ENCODE peak calls at places on chromosome X, in nine cellular contexts. U, M, N, D, J, L, R, V and W are unnamed samples.

GRCh38 chrX:85503258-85504158 is 124.0 kb upstream of the POF1B start:
- DNase-seq in U (no peak), M (no peak), N (peak), D (no peak), J (no peak), L (no peak), R (no peak), V (no peak), W (peak)

GRCh38 chrX:149825424-149825823 is 43.7 kb downstream of the MAGEA9 start:
- DNase-seq in U (no peak), M (peak), N (no peak), D (peak), J (peak), L (no peak), R (no peak), V (no peak), W (peak)

GRCh38 chrX:8971116-8971515 is 62.8 kb downstream of the FAM9B start:
- DNase-seq in U (no peak), M (no peak), N (no peak), D (peak), J (peak), L (no peak), R (peak), V (no peak), W (peak)

GRCh38 chrX:13287816-13288215 is 32.0 kb downstream of the ATXN3L start:
- DNase-seq in U (no peak), M (no peak), N (no peak), D (no peak), J (peak), L (no peak), R (no peak), V (no peak), W (peak)

GRCh38 chrX:119186763-119187162 is 49.3 kb upstream of the PGRMC1 start:
- DNase-seq in U (no peak), M (no peak), N (no peak), D (no peak), J (no peak), L (peak), R (no peak), V (no peak), W (no peak)

GRCh38 chrX:113726466-113726865 is 857.4 kb upstream of the HTR2C start:
- DNase-seq in U (no peak), M (no peak), N (no peak), D (no peak), J (no peak), L (no peak), R (no peak), V (no peak), W (no peak)

GRCh38 chrX:24117288-24117687 is 32.2 kb upstream of the ZFX start:
- DNase-seq in U (no peak), M (no peak), N (no peak), D (no peak), J (peak), L (no peak), R (no peak), V (no peak), W (peak)

GRCh38 chrX:9465380-9466114 is 689 bp downstream of the TBL1X start:
- DNase-seq in U (peak), M (peak), N (no peak), D (no peak), J (no peak), L (no peak), R (no peak), V (no peak), W (no peak)

GRCh38 chrX:8036914-8037313 is 109.7 kb upstream of the PNPLA4 start:
- DNase-seq in U (no peak), M (no peak), N (no peak), D (peak), J (no peak), L (no peak), R (no peak), V (no peak), W (no peak)

GRCh38 chrX:8849945-8850344 is 48.8 kb upstream of the FAM9A start:
- DNase-seq in U (no peak), M (no peak), N (no peak), D (no peak), J (no peak), L (no peak), R (no peak), V (no peak), W (no peak)

GRCh38 chrX:37678574-37678973 is 7.0 kb upstream of the XK start:
- DNase-seq in U (no peak), M (no peak), N (no peak), D (no peak), J (no peak), L (no peak), R (no peak), V (no peak), W (no peak)

GRCh38 chrX:43682726-43683125 is 26.6 kb downstream of the MAOA start:
- DNase-seq in U (no peak), M (no peak), N (no peak), D (no peak), J (no peak), L (no peak), R (no peak), V (no peak), W (no peak)

GRCh38 chrX:65866146-65866545 is 173.7 kb downstream of the VSIG4 start:
- DNase-seq in U (peak), M (no peak), N (no peak), D (no peak), J (no peak), L (no peak), R (no peak), V (no peak), W (no peak)

GRCh38 chrX:109049416-109049815 is 313.1 kb upstream of the IRS4 start:
- DNase-seq in U (no peak), M (no peak), N (no peak), D (no peak), J (no peak), L (no peak), R (no peak), V (no peak), W (no peak)

GRCh38 chrX:40174594-40175415 is 77.0 kb upstream of the BCOR start:
- DNase-seq in U (peak), M (peak), N (no peak), D (peak), J (peak), L (no peak), R (no peak), V (no peak), W (no peak)

GRCh38 chrX:80648023-80648422 is 161.7 kb downstream of the BRWD3 start:
- DNase-seq in U (no peak), M (no peak), N (no peak), D (peak), J (peak), L (no peak), R (no peak), V (no peak), W (peak)

GRCh38 chrX:68254738-68255645 is 178.3 kb downstream of the OPHN1 start:
- DNase-seq in U (no peak), M (no peak), N (no peak), D (no peak), J (peak), L (no peak), R (peak), V (no peak), W (no peak)

GRCh38 chrX:70466968-70467367 is 22.3 kb downstream of the DLG3 start:
- DNase-seq in U (no peak), M (no peak), N (no peak), D (no peak), J (no peak), L (no peak), R (no peak), V (no peak), W (no peak)

GRCh38 chrX:48617542-48618340 is 20.4 kb downstream of the WDR13 start:
- DNase-seq in U (no peak), M (no peak), N (no peak), D (no peak), J (no peak), L (no peak), R (no peak), V (no peak), W (peak)

GRCh38 chrX:106286053-106286650 is 118.0 kb downstream of the PWWP3B start:
- DNase-seq in U (no peak), M (no peak), N (no peak), D (no peak), J (peak), L (no peak), R (peak), V (no peak), W (peak)

GRCh38 chrX:140913802-140914501 is 88.4 kb upstream of the SPANXB1 start:
- DNase-seq in U (no peak), M (no peak), N (no peak), D (no peak), J (no peak), L (no peak), R (no peak), V (no peak), W (no peak)

GRCh38 chrX:85115252-85115651 is 111.6 kb downstream of the APOOL start:
- DNase-seq in U (no peak), M (no peak), N (no peak), D (no peak), J (no peak), L (no peak), R (no peak), V (no peak), W (no peak)

GRCh38 chrX:12469296-12469695 is 321.9 kb upstream of the PRPS2 start:
- DNase-seq in U (no peak), M (no peak), N (no peak), D (no peak), J (peak), L (no peak), R (no peak), V (peak), W (peak)

GRCh38 chrX:65994519-65995501 is 45.1 kb downstream of the VSIG4 start:
- DNase-seq in U (no peak), M (no peak), N (no peak), D (no peak), J (no peak), L (no peak), R (no peak), V (no peak), W (no peak)

GRCh38 chrX:55161581-55161980 is 58.6 kb upstream of the PAGE5 start:
- DNase-seq in U (no peak), M (no peak), N (no peak), D (no peak), J (no peak), L (no peak), R (no peak), V (no peak), W (peak)

DNA sequence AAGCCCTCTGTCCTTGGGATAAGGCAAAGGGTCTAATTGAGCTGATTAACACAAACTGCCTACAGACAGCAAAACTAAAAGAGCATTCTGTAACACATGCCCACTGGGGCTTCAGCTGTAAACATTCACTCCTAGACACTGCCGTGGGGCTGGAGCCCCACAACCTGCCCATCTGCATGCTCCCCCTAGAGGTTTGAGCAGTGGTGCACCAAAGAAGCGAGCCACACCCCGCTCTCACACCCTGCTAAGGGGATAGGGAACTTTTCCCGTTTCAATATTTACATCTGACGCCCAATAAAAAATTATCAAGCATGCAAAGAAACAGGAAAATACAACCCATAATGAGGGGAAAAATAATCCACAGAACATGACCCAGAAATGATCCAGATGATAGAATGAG is 46.9 kb upstream of the HSD17B10 start:
- DNase-seq in U (no peak), M (peak), N (no peak), D (no peak), J (peak), L (no peak), R (no peak), V (no peak), W (peak)
- TF ChIP-seq CTCF in U (no peak), M (peak), N (no peak), D (peak), J (peak), L (peak), R (peak), V (no peak), W (peak)

DNA sequence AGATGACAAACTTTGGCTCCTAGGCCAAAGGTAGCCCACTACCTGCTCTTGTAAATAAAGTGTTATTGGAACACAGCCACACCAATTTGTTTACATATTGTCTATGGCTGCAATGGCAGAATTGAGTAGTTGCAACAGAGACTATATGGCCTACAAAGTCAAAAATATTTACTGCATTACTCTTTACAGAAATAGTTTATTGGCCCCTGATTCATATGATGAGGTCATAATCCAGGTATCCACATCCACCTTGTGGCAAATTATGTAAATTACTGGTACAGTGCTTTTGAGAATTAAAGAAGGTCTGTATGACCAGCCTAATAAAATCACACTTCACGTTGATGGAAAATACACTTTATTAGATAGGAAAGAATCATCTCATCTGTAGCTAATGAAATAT is 337.0 kb upstream of the DDX53 start:
- DNase-seq in U (no peak), M (no peak), N (no peak), D (no peak), J (peak), L (no peak), R (no peak), V (no peak), W (peak)
- TF ChIP-seq CTCF in U (no peak), M (no peak), N (no peak), D (no peak), J (peak), L (no peak), R (no peak), V (peak), W (no peak)

GRCh38 chrX:30572678-30573077 is 4.9 kb downstream of the TASL start:
- DNase-seq in U (no peak), M (no peak), N (no peak), D (no peak), J (no peak), L (no peak), R (no peak), V (no peak), W (no peak)

GRCh38 chrX:30573125-30573524 is 4.4 kb downstream of the TASL start:
- DNase-seq in U (no peak), M (no peak), N (no peak), D (no peak), J (no peak), L (no peak), R (no peak), V (no peak), W (no peak)

GRCh38 chrX:30572004-30572403 is 5.6 kb downstream of the TASL start:
- DNase-seq in U (no peak), M (no peak), N (no peak), D (no peak), J (no peak), L (no peak), R (no peak), V (no peak), W (no peak)

DNA sequence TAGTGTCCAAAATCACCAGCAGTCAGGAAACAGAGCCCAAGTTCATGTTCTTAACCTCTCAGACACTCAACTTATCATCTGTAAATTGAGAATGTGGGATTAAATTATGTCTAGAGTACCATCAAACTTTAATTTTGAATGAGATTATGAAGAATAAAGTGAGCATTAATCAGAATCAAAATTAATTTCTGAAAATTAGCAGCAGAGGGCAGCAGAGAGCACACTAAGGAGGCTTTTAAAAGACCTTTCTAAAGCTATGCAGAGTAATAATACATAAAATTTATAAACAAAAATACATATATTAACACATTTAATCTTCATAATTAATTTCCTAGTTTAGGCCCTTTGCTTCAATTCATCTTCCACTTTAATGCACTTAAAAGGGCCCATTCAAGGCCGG is 7.1 kb downstream of the TASL start:
- DNase-seq in U (no peak), M (no peak), N (no peak), D (peak), J (peak), L (no peak), R (no peak), V (no peak), W (peak)
- TF ChIP-seq CTCF in U (no peak), M (peak), N (no peak), D (peak), J (peak), L (peak), R (peak), V (peak), W (peak)

DNA sequence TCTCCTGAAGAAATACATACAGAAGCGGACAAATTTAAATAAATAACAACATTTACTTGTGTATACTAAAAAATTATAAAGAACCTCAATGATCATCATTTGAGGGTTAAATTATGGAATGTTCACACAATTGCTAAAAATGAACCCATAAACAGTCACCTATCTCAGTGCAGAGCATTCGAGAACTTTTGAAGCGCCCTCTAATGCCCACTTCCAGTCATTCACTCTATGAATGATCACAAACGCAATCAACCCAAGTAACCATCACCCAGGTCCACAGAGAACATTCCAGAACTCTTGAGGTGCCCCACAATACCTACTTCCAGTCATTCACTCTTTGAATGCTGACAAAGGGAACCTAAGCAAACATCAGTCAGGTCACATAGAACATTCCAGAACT is 103.5 kb upstream of the PLAC1 start:
- DNase-seq in U (peak), M (no peak), N (no peak), D (peak), J (peak), L (no peak), R (no peak), V (no peak), W (peak)
- TF ChIP-seq CTCF in U (peak), M (peak), N (no peak), D (peak), J (peak), L (peak), R (peak), V (peak), W (peak)

GRCh38 chrX:138745215-138745614 is 33.7 kb upstream of the FGF13 start:
- DNase-seq in U (peak), M (peak), N (peak), D (peak), J (peak), L (no peak), R (no peak), V (no peak), W (peak)

GRCh38 chrX:138748480-138748879 is 37.0 kb upstream of the FGF13 start:
- DNase-seq in U (no peak), M (no peak), N (no peak), D (peak), J (peak), L (no peak), R (no peak), V (no peak), W (peak)
- TF ChIP-seq CTCF in U (no peak), M (peak), N (no peak), D (peak), J (peak), L (peak), R (peak), V (peak), W (peak)

GRCh38 chrX:72240976-72241375 is 2.1 kb upstream of the ERCC6L start:
- DNase-seq in U (no peak), M (no peak), N (no peak), D (no peak), J (no peak), L (no peak), R (no peak), V (no peak), W (no peak)
- TF ChIP-seq CTCF in U (no peak), M (no peak), N (no peak), D (no peak), J (no peak), L (no peak), R (no peak), V (no peak), W (no peak)

GRCh38 chrX:151174581-151175282 is 1.7 kb upstream of the GPR50 start:
- DNase-seq in U (no peak), M (no peak), N (no peak), D (peak), J (no peak), L (no peak), R (no peak), V (no peak), W (no peak)

GRCh38 chrX:151178746-151179145 is 2.4 kb downstream of the GPR50 start:
- DNase-seq in U (no peak), M (no peak), N (no peak), D (no peak), J (no peak), L (no peak), R (no peak), V (no peak), W (no peak)

GRCh38 chrX:151176351-151176750 is at the start of gene GPR50:
- DNase-seq in U (no peak), M (no peak), N (no peak), D (peak), J (no peak), L (no peak), R (no peak), V (no peak), W (no peak)

GRCh38 chrX:151175283-151176062 is 911 bp upstream of the GPR50 start:
- DNase-seq in U (no peak), M (no peak), N (no peak), D (peak), J (no peak), L (no peak), R (no peak), V (no peak), W (no peak)

DNA sequence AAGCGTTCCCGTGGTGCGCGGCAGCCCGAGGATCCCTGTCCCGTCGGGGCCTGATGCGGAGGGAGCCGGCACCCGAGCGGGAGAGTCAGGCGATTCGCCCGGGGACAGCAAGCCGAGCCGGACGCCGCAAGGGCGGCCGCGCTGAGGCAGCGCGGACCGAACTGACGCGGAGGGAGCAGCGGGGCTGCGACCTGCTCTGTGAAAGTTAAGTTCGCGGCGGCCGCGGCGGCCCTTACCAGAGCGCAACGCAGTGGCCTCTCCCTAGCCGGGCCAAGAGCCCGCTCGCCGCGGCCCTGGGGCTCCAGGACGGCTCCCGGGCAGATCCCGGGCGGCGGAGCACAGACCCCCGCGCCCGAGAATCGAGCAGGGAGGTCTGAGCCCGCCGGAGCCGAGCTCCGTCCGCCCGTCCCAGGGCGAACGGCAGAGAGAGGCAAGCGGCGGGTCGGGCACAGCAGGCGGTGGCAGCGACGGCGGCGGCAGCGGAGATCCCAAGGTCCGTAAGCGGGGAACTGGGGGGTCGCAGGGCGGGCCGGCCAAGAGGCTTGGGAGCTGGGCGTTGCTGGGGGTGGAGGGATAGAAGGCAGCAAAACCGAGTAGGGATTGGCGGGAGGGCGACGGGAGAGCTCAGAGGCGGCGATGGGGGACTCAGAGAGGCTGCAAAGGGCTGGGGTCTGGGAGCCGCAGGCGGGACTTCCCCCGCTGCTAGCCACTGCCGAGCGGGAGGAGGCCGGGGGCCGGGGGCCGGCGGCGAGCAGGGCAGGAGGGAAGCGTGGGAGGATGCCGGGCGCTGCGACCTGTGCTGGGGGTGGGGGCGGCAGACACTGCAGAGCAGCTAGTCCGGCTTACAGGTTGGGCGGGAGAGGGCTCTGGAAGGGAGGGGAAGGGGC is 1.0 kb downstream of the GPR50 start:
- DNase-seq in U (no peak), M (peak), N (no peak), D (peak), J (no peak), L (peak), R (no peak), V (no peak), W (no peak)
- TF ChIP-seq CTCF in U (no peak), M (no peak), N (no peak), D (no peak), J (no peak), L (no peak), R (no peak), V (no peak), W (no peak)